ENCODE peak calls at places on chromosome 4, in nine cellular contexts. D is body of pancreas, E is dorsolateral prefrontal cortex, B is left ventricle myocardium inferior, M is PC-9, F is epithelial cell of esophagus, H is breast epithelium, S is tibial artery, W is fibroblast of pulmonary artery. G is an unnamed sample.

GRCh38 chr4:187307131-187307530 is 583.5 kb upstream of the FAT1 start:
- DNase-seq in D (no peak), E (no peak), B (no peak), M (no peak), F (peak), H (no peak), S (no peak), W (no peak), G (no peak)

GRCh38 chr4:147735413-147736301 is 3.8 kb downstream of the ARHGAP10 start:
- DNase-seq in D (no peak), E (no peak), B (no peak), M (no peak), F (no peak), H (no peak), S (no peak), W (no peak), G (no peak)

GRCh38 chr4:140856692-140857091 is 100.5 kb upstream of the TBC1D9 start:
- DNase-seq in D (no peak), E (no peak), B (no peak), M (peak), F (peak), H (peak), S (no peak), W (peak), G (no peak)

GRCh38 chr4:13276357-13276756 is 207.8 kb downstream of the RAB28 start:
- DNase-seq in D (no peak), E (no peak), B (no peak), M (no peak), F (no peak), H (no peak), S (no peak), W (no peak), G (no peak)

GRCh38 chr4:77174426-77174825 is 17.4 kb downstream of the CCNG2 start:
- DNase-seq in D (no peak), E (no peak), B (no peak), M (no peak), F (peak), H (no peak), S (no peak), W (no peak), G (no peak)

GRCh38 chr4:109703664-109704351 is 563 bp upstream of the CASP6 start:
- DNase-seq in D (no peak), E (no peak), B (no peak), M (peak), F (peak), H (no peak), S (no peak), W (peak), G (no peak)

GRCh38 chr4:77169496-77169895 is 12.5 kb downstream of the CCNG2 start:
- DNase-seq in D (no peak), E (no peak), B (no peak), M (no peak), F (no peak), H (no peak), S (no peak), W (no peak), G (no peak)

GRCh38 chr4:176433983-176434382 is 114.2 kb downstream of the SPCS3 start:
- DNase-seq in D (no peak), E (no peak), B (no peak), M (no peak), F (no peak), H (no peak), S (no peak), W (peak), G (no peak)

GRCh38 chr4:138977525-138977924 is 38.1 kb upstream of the NOCT start:
- DNase-seq in D (no peak), E (no peak), B (no peak), M (no peak), F (no peak), H (no peak), S (no peak), W (no peak), G (no peak)

GRCh38 chr4:17577660-17578481 is 873 bp downstream of the LAP3 start:
- DNase-seq in D (peak), E (no peak), B (peak), M (no peak), F (peak), H (peak), S (peak), W (peak), G (no peak)
- TF ChIP-seq CTCF in D (no peak), E (no peak), B (no peak), M (no peak), F (peak), H (no peak), S (no peak), W (no peak), G (peak)

GRCh38 chr4:117447925-117448324 is 362.5 kb upstream of the TRAM1L1 start:
- DNase-seq in D (no peak), E (no peak), B (no peak), M (no peak), F (peak), H (no peak), S (no peak), W (no peak), G (no peak)
- TF ChIP-seq CTCF in D (no peak), E (no peak), B (no peak), M (peak), F (peak), H (no peak), S (no peak), W (no peak), G (peak)

DNA sequence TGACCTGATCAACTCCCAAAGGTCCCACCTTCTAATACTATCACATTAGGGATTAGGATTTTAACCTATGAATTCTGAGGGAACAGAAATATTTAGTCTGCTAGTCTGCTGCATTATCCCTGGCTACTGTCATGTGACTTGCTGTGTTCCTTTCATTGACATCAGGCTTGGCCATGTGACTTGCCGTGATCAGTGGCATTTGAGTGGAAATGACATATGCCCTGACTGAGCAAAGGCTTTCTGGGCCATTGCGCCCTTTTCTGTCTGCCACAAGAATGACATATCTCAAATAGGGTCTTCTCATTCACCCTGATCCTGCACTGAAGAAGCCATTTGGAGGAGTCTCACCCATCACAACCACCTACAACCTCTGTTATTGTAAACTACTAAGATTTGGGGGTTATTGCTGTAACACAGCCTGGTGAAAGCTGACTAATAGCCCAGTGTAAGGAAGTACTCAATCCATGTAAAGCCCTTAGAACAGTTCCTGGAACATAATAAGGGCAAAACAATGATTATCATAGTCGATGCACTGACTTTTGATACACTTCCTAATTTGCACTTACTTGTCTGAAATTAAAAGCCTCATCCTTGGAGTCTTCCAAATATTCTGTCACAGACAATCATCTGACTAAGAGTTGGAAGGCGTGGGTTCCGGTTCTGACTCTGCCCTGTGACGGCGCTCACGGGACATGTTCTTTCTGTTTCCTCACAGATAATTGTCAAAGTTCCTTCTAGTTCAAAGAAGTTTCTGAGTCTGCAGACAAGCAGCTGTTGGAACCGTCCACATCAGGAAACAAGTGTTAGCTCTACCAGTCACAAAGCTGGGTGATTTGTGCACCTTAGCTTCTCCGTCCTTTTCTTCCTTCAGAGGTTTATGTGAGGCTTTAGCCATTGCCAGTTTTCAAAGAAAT is 33.2 kb upstream of the RASGEF1B start:
- DNase-seq in D (peak), E (peak), B (peak), M (no peak), F (no peak), H (peak), S (peak), W (no peak), G (no peak)
- TF ChIP-seq CTCF in D (no peak), E (no peak), B (no peak), M (no peak), F (no peak), H (no peak), S (no peak), W (no peak), G (no peak)

GRCh38 chr4:112060212-112060611 is 85.0 kb upstream of the FAM241A start:
- DNase-seq in D (no peak), E (no peak), B (no peak), M (no peak), F (peak), H (no peak), S (no peak), W (peak), G (no peak)
- TF ChIP-seq CTCF in D (no peak), E (peak), B (peak), M (peak), F (peak), H (no peak), S (no peak), W (peak), G (peak)

DNA sequence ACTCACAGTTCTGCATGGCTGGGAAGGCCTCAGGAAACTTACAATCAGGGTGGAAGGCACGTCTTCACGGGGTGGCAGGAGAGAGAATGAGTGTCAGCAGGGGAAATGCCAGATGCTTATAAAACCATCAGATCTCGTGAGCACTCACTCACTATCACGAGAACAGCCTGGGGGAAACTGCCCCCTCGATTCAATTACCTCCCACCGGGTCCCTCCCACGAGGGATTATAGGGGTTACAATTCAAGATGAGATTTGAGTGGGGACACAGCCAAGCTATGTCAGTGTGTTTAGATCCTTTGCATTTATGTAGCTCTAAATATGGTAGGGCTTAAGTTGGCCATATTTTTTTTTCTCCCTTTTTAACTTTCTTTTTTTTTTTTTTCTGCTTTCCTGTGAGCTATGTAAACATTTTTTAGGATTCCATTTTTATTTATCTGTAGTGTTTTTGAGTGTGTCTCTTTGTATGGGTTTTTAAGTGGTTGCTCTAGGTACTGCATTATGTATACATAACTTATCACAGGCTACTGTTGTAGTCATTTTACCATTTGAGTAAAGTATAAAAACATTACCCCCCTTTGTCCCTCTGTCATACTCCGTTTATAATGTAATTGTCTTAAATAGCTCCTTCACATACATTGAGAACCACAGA is 79.0 kb downstream of the ADRA2C start:
- DNase-seq in D (no peak), E (no peak), B (no peak), M (no peak), F (no peak), H (no peak), S (no peak), W (no peak), G (no peak)
- TF ChIP-seq CTCF in D (no peak), E (no peak), B (no peak), M (no peak), F (no peak), H (no peak), S (no peak), W (no peak), G (peak)

DNA sequence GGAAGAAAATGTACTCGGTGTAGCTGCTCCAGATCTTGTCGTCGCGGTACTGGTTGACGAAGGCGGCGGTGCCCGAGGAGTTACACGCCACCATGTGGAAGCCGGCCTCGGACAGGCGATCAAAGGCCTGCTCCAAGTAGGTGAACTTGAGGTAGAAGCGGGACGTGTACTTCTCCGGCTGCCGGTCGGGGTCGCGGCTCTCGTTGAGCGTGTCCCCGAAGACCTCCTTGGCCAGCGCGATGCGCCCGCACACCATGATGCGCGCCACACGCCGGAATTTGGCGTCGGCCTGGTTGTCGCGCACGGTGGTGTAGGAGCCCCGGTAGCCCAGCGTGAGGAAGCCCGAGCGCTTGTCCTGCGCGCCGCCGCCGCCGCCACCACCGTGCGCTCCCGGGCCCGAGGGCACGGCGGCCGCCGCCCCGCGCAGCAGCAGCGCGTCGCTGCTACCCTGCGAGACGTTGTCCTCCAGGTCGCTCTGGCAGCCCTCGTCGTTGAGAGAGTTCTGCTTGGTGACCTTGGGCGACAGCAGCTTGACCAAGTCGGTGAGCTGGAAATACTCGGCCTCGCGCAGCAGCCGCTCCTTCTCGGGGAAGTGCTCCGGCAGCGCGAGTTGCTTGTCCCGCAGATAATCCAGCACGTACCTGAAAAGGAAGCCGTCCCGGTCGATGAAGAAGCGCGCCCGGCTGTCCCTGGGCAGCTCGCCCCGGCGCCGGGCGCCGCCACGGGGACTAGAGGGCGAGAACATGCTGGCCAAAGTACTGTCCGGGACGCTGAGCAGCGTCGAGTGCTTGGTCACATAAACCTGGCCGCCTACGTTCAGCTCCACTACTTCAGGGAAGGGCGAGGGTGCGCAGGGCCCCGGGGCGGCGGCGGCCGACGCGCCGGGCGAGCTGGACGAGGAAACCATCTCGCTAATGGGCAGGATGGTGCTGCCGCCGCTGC is 775 bp downstream of the KCTD8 start:
- DNase-seq in D (peak), E (peak), B (peak), M (no peak), F (peak), H (no peak), S (peak), W (peak), G (peak)
- TF ChIP-seq CTCF in D (no peak), E (no peak), B (no peak), M (no peak), F (no peak), H (no peak), S (no peak), W (peak), G (no peak)

GRCh38 chr4:128288689-128289106 is 1.1 kb upstream of the PGRMC2 start:
- DNase-seq in D (peak), E (no peak), B (no peak), M (peak), F (peak), H (peak), S (no peak), W (peak), G (no peak)

GRCh38 chr4:128287159-128287870 is at the start of gene PGRMC2:
- DNase-seq in D (no peak), E (peak), B (no peak), M (no peak), F (no peak), H (peak), S (no peak), W (peak), G (peak)

GRCh38 chr4:128286474-128287158 is 997 bp downstream of the PGRMC2 start:
- DNase-seq in D (peak), E (no peak), B (no peak), M (peak), F (peak), H (no peak), S (no peak), W (peak), G (no peak)

GRCh38 chr4:128289523-128290158 is 2.0 kb upstream of the PGRMC2 start:
- DNase-seq in D (no peak), E (no peak), B (no peak), M (no peak), F (no peak), H (no peak), S (no peak), W (no peak), G (no peak)

DNA sequence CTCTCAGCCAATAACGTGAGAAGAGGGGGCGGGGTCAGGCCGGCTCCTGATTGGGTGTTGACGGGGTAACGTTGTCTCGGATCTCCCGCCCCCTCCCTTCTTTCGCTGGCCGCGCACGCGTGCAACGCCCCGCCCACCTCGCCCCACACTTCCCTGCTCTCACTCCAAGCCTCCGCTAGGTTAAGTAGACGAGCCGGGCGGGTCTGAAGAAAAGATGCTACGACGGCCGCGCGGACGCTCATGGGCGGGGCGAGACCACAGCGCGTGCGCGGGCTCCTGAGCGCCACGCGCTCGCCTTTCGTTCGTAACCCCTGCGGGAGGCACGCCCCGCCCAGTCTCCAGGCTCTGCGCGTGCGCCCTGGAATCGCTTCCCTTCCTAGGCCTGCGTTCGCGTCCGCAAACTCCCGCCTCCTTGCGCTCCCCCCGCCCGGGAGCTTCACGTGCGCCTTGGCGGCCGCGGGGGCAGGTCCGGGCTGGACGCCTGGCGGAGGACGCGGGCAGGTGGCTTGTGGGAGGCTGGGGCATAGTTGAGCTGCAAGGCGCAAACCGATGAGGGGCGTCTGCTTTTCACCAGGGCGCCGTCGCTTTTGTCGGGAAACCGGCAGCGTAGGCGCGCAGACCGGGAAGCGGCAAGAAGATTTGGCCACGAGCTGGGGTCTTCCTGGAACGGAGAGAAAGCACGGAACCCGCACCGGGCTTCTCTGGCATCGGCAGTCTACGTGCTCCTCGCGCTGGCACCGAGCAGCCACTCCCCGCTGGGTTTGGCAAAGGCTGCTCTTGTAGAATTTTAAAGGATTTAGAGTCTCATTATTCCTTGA is 467 bp upstream of the PGRMC2 start:
- DNase-seq in D (peak), E (peak), B (peak), M (peak), F (peak), H (peak), S (peak), W (peak), G (peak)
- TF ChIP-seq CTCF in D (peak), E (peak), B (peak), M (no peak), F (peak), H (peak), S (peak), W (no peak), G (peak)

GRCh38 chr4:112245383-112245782 is 13.8 kb downstream of the AP1AR start:
- DNase-seq in D (no peak), E (no peak), B (no peak), M (no peak), F (no peak), H (no peak), S (no peak), W (peak), G (no peak)
- TF ChIP-seq CTCF in D (no peak), E (no peak), B (no peak), M (no peak), F (no peak), H (no peak), S (no peak), W (peak), G (peak)

DNA sequence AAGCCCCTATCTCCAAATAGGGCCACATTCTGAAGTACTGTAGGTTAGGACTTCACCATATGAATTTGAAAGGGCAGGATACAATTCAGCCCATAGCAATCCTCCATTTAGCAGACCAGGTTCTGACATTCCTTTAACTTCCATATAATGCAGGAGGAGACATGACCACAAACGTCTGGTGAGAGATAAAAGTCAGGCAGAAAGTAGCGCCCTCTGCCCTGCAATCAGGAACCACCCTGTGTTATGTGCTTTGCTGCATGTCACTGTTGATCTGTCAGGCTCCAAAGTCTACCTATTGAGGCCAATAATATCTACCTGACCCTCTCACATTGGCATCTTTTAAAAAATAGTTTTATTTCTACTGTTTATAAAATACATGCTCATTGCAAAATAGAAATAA is 30.2 kb upstream of the SEPSECS start:
- DNase-seq in D (no peak), E (no peak), B (no peak), M (no peak), F (no peak), H (no peak), S (no peak), W (no peak), G (no peak)
- TF ChIP-seq CTCF in D (no peak), E (no peak), B (no peak), M (no peak), F (no peak), H (no peak), S (no peak), W (no peak), G (no peak)